ENCODE peak calls at places on chromosome 7, in ten cellular contexts. One of them, this sample, is unnamed.

GRCh38 chr7:113968713-113969112 is 49.9 kb upstream of the PPP1R3A start:
- DNase-seq in HepG2: no peak
- DNase-seq in BJ: no peak
- DNase-seq in CD8-positive, alpha-beta memory T cell: no peak
- DNase-seq in astrocyte: no peak
- DNase-seq in OCI-LY7: no peak
- DNase-seq in right atrium auricular region: no peak
- DNase-seq in left ventricle myocardium inferior: no peak
- DNase-seq in colonic mucosa: no peak
- DNase-seq in fibroblast of mammary gland: no peak
- DNase-seq in this sample: no peak

GRCh38 chr7:57868771-57869483 is 418.9 kb downstream of the ZNF716 start:
- DNase-seq in HepG2: no peak
- DNase-seq in BJ: no peak
- DNase-seq in CD8-positive, alpha-beta memory T cell: no peak
- DNase-seq in astrocyte: no peak
- DNase-seq in OCI-LY7: no peak
- DNase-seq in right atrium auricular region: no peak
- DNase-seq in left ventricle myocardium inferior: no peak
- DNase-seq in colonic mucosa: no peak
- DNase-seq in fibroblast of mammary gland: no peak
- DNase-seq in this sample: no peak

GRCh38 chr7:116249969-116250553 is 39.7 kb downstream of the TES start:
- DNase-seq in HepG2: peak
- DNase-seq in BJ: no peak
- DNase-seq in CD8-positive, alpha-beta memory T cell: no peak
- DNase-seq in astrocyte: peak
- DNase-seq in OCI-LY7: no peak
- DNase-seq in right atrium auricular region: no peak
- DNase-seq in left ventricle myocardium inferior: no peak
- DNase-seq in colonic mucosa: no peak
- DNase-seq in fibroblast of mammary gland: peak
- DNase-seq in this sample: no peak

GRCh38 chr7:152667900-152668440 is 8.0 kb downstream of the XRCC2 start:
- DNase-seq in HepG2: no peak
- DNase-seq in BJ: no peak
- DNase-seq in CD8-positive, alpha-beta memory T cell: no peak
- DNase-seq in astrocyte: no peak
- DNase-seq in OCI-LY7: no peak
- DNase-seq in right atrium auricular region: no peak
- DNase-seq in left ventricle myocardium inferior: no peak
- DNase-seq in colonic mucosa: no peak
- DNase-seq in fibroblast of mammary gland: peak
- DNase-seq in this sample: no peak

GRCh38 chr7:6171532-6172330 is 100.7 kb downstream of the CYTH3 start:
- DNase-seq in HepG2: no peak
- DNase-seq in BJ: no peak
- DNase-seq in CD8-positive, alpha-beta memory T cell: no peak
- DNase-seq in astrocyte: no peak
- DNase-seq in OCI-LY7: no peak
- DNase-seq in right atrium auricular region: no peak
- DNase-seq in left ventricle myocardium inferior: no peak
- DNase-seq in colonic mucosa: no peak
- DNase-seq in fibroblast of mammary gland: no peak
- DNase-seq in this sample: no peak

GRCh38 chr7:27151945-27152815 is at the start of gene HOXA3:
- DNase-seq in HepG2: no peak
- DNase-seq in BJ: no peak
- DNase-seq in CD8-positive, alpha-beta memory T cell: no peak
- DNase-seq in astrocyte: no peak
- DNase-seq in OCI-LY7: no peak
- DNase-seq in right atrium auricular region: no peak
- DNase-seq in left ventricle myocardium inferior: peak
- DNase-seq in colonic mucosa: peak
- DNase-seq in fibroblast of mammary gland: peak
- DNase-seq in this sample: no peak

GRCh38 chr7:140440593-140440992 is 36.7 kb downstream of the RAB19 start:
- DNase-seq in HepG2: no peak
- DNase-seq in BJ: no peak
- DNase-seq in CD8-positive, alpha-beta memory T cell: no peak
- DNase-seq in astrocyte: no peak
- DNase-seq in OCI-LY7: no peak
- DNase-seq in right atrium auricular region: no peak
- DNase-seq in left ventricle myocardium inferior: no peak
- DNase-seq in colonic mucosa: no peak
- DNase-seq in fibroblast of mammary gland: no peak
- DNase-seq in this sample: no peak

GRCh38 chr7:157542669-157543021 is 205.8 kb downstream of the DNAJB6 start:
- DNase-seq in HepG2: no peak
- DNase-seq in BJ: no peak
- DNase-seq in CD8-positive, alpha-beta memory T cell: no peak
- DNase-seq in astrocyte: no peak
- DNase-seq in OCI-LY7: no peak
- DNase-seq in right atrium auricular region: no peak
- DNase-seq in left ventricle myocardium inferior: no peak
- DNase-seq in colonic mucosa: no peak
- DNase-seq in fibroblast of mammary gland: no peak
- DNase-seq in this sample: no peak

GRCh38 chr7:31785081-31785480 is 98.1 kb downstream of the PPP1R17 start:
- DNase-seq in HepG2: no peak
- DNase-seq in BJ: no peak
- DNase-seq in CD8-positive, alpha-beta memory T cell: no peak
- DNase-seq in astrocyte: no peak
- DNase-seq in OCI-LY7: no peak
- DNase-seq in right atrium auricular region: no peak
- DNase-seq in left ventricle myocardium inferior: no peak
- DNase-seq in colonic mucosa: no peak
- DNase-seq in fibroblast of mammary gland: no peak
- DNase-seq in this sample: no peak

GRCh38 chr7:88357794-88358533 is 51.3 kb upstream of the STEAP4 start:
- DNase-seq in HepG2: peak
- DNase-seq in BJ: no peak
- DNase-seq in CD8-positive, alpha-beta memory T cell: no peak
- DNase-seq in astrocyte: no peak
- DNase-seq in OCI-LY7: peak
- DNase-seq in right atrium auricular region: no peak
- DNase-seq in left ventricle myocardium inferior: no peak
- DNase-seq in colonic mucosa: no peak
- DNase-seq in fibroblast of mammary gland: peak
- DNase-seq in this sample: peak

GRCh38 chr7:91128574-91129348 is 135.5 kb upstream of the FZD1 start:
- DNase-seq in HepG2: no peak
- DNase-seq in BJ: no peak
- DNase-seq in CD8-positive, alpha-beta memory T cell: no peak
- DNase-seq in astrocyte: peak
- DNase-seq in OCI-LY7: no peak
- DNase-seq in right atrium auricular region: no peak
- DNase-seq in left ventricle myocardium inferior: no peak
- DNase-seq in colonic mucosa: no peak
- DNase-seq in fibroblast of mammary gland: peak
- DNase-seq in this sample: no peak

GRCh38 chr7:112080974-112081373 is 125.2 kb downstream of the DOCK4 start:
- DNase-seq in HepG2: no peak
- DNase-seq in BJ: no peak
- DNase-seq in CD8-positive, alpha-beta memory T cell: no peak
- DNase-seq in astrocyte: peak
- DNase-seq in OCI-LY7: peak
- DNase-seq in right atrium auricular region: no peak
- DNase-seq in left ventricle myocardium inferior: no peak
- DNase-seq in colonic mucosa: no peak
- DNase-seq in fibroblast of mammary gland: no peak
- DNase-seq in this sample: no peak

GRCh38 chr7:139118234-139118802 is 8.8 kb upstream of the ZC3HAV1 start:
- DNase-seq in HepG2: peak
- DNase-seq in BJ: no peak
- DNase-seq in CD8-positive, alpha-beta memory T cell: no peak
- DNase-seq in astrocyte: peak
- DNase-seq in OCI-LY7: no peak
- DNase-seq in right atrium auricular region: no peak
- DNase-seq in left ventricle myocardium inferior: no peak
- DNase-seq in colonic mucosa: no peak
- DNase-seq in fibroblast of mammary gland: peak
- DNase-seq in this sample: no peak

DNA sequence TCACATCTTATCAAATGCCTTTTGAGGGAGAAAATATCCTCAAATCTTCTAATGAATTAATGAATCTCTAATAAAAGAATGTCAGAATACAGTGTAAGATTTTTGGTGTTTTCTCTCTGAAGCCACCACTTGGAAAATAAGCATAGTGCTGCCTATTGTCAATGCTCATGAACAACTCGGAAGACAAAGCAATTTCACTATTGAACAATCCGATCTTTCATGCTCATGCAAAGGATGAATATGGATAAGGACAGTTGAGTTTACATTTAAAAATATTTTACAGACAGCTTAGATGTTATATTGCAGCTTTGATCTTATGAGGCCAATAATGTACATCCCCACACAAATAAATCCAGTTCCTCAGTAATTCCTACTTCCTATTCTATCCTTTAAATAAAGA is 40.6 kb downstream of the MAGI2 start:
- DNase-seq in HepG2: no peak
- DNase-seq in BJ: no peak
- DNase-seq in CD8-positive, alpha-beta memory T cell: no peak
- DNase-seq in astrocyte: no peak
- DNase-seq in OCI-LY7: no peak
- DNase-seq in right atrium auricular region: no peak
- DNase-seq in left ventricle myocardium inferior: no peak
- DNase-seq in colonic mucosa: no peak
- DNase-seq in fibroblast of mammary gland: no peak
- DNase-seq in this sample: no peak
- H3K4me3 ChIP-seq in HepG2: no peak
- H3K4me3 ChIP-seq in BJ: no peak
- H3K4me3 ChIP-seq in CD8-positive, alpha-beta memory T cell: no peak
- H3K4me3 ChIP-seq in astrocyte: no peak
- H3K4me3 ChIP-seq in OCI-LY7: no peak
- H3K4me3 ChIP-seq in right atrium auricular region: no peak
- H3K4me3 ChIP-seq in left ventricle myocardium inferior: no peak
- H3K4me3 ChIP-seq in colonic mucosa: no peak
- H3K4me3 ChIP-seq in fibroblast of mammary gland: no peak
- H3K4me3 ChIP-seq in this sample: no peak

GRCh38 chr7:120273476-120273975 is 551 bp downstream of the KCND2 start:
- DNase-seq in HepG2: peak
- DNase-seq in BJ: no peak
- DNase-seq in CD8-positive, alpha-beta memory T cell: no peak
- DNase-seq in astrocyte: peak
- DNase-seq in OCI-LY7: no peak
- DNase-seq in right atrium auricular region: no peak
- DNase-seq in left ventricle myocardium inferior: peak
- DNase-seq in colonic mucosa: no peak
- DNase-seq in fibroblast of mammary gland: peak
- DNase-seq in this sample: peak
- H3K4me3 ChIP-seq in HepG2: peak
- H3K4me3 ChIP-seq in BJ: peak
- H3K4me3 ChIP-seq in CD8-positive, alpha-beta memory T cell: no peak
- H3K4me3 ChIP-seq in astrocyte: peak
- H3K4me3 ChIP-seq in OCI-LY7: no peak
- H3K4me3 ChIP-seq in right atrium auricular region: peak
- H3K4me3 ChIP-seq in left ventricle myocardium inferior: peak
- H3K4me3 ChIP-seq in colonic mucosa: no peak
- H3K4me3 ChIP-seq in fibroblast of mammary gland: peak
- H3K4me3 ChIP-seq in this sample: peak

GRCh38 chr7:3861941-3862340 is 560.9 kb downstream of the SDK1 start:
- DNase-seq in HepG2: no peak
- DNase-seq in BJ: peak
- DNase-seq in CD8-positive, alpha-beta memory T cell: no peak
- DNase-seq in astrocyte: peak
- DNase-seq in OCI-LY7: no peak
- DNase-seq in right atrium auricular region: no peak
- DNase-seq in left ventricle myocardium inferior: no peak
- DNase-seq in colonic mucosa: peak
- DNase-seq in fibroblast of mammary gland: peak
- DNase-seq in this sample: no peak
- H3K4me3 ChIP-seq in HepG2: no peak
- H3K4me3 ChIP-seq in BJ: no peak
- H3K4me3 ChIP-seq in CD8-positive, alpha-beta memory T cell: no peak
- H3K4me3 ChIP-seq in astrocyte: no peak
- H3K4me3 ChIP-seq in OCI-LY7: no peak
- H3K4me3 ChIP-seq in right atrium auricular region: no peak
- H3K4me3 ChIP-seq in left ventricle myocardium inferior: no peak
- H3K4me3 ChIP-seq in colonic mucosa: no peak
- H3K4me3 ChIP-seq in fibroblast of mammary gland: no peak
- H3K4me3 ChIP-seq in this sample: no peak

GRCh38 chr7:130943336-130943901 is 209.4 kb upstream of the KLF14 start:
- DNase-seq in HepG2: no peak
- DNase-seq in BJ: no peak
- DNase-seq in CD8-positive, alpha-beta memory T cell: no peak
- DNase-seq in astrocyte: peak
- DNase-seq in OCI-LY7: peak
- DNase-seq in right atrium auricular region: no peak
- DNase-seq in left ventricle myocardium inferior: no peak
- DNase-seq in colonic mucosa: no peak
- DNase-seq in fibroblast of mammary gland: peak
- DNase-seq in this sample: peak
- H3K4me3 ChIP-seq in HepG2: no peak
- H3K4me3 ChIP-seq in BJ: no peak
- H3K4me3 ChIP-seq in CD8-positive, alpha-beta memory T cell: peak
- H3K4me3 ChIP-seq in astrocyte: peak
- H3K4me3 ChIP-seq in OCI-LY7: peak
- H3K4me3 ChIP-seq in right atrium auricular region: peak
- H3K4me3 ChIP-seq in left ventricle myocardium inferior: peak
- H3K4me3 ChIP-seq in colonic mucosa: peak
- H3K4me3 ChIP-seq in fibroblast of mammary gland: peak
- H3K4me3 ChIP-seq in this sample: peak

GRCh38 chr7:80722596-80723141 is 84.2 kb downstream of the CD36 start:
- DNase-seq in HepG2: peak
- DNase-seq in BJ: peak
- DNase-seq in CD8-positive, alpha-beta memory T cell: no peak
- DNase-seq in astrocyte: peak
- DNase-seq in OCI-LY7: no peak
- DNase-seq in right atrium auricular region: peak
- DNase-seq in left ventricle myocardium inferior: peak
- DNase-seq in colonic mucosa: no peak
- DNase-seq in fibroblast of mammary gland: peak
- DNase-seq in this sample: no peak
- H3K4me3 ChIP-seq in HepG2: no peak
- H3K4me3 ChIP-seq in BJ: no peak
- H3K4me3 ChIP-seq in CD8-positive, alpha-beta memory T cell: no peak
- H3K4me3 ChIP-seq in astrocyte: peak
- H3K4me3 ChIP-seq in OCI-LY7: no peak
- H3K4me3 ChIP-seq in right atrium auricular region: no peak
- H3K4me3 ChIP-seq in left ventricle myocardium inferior: no peak
- H3K4me3 ChIP-seq in colonic mucosa: no peak
- H3K4me3 ChIP-seq in fibroblast of mammary gland: no peak
- H3K4me3 ChIP-seq in this sample: no peak

DNA sequence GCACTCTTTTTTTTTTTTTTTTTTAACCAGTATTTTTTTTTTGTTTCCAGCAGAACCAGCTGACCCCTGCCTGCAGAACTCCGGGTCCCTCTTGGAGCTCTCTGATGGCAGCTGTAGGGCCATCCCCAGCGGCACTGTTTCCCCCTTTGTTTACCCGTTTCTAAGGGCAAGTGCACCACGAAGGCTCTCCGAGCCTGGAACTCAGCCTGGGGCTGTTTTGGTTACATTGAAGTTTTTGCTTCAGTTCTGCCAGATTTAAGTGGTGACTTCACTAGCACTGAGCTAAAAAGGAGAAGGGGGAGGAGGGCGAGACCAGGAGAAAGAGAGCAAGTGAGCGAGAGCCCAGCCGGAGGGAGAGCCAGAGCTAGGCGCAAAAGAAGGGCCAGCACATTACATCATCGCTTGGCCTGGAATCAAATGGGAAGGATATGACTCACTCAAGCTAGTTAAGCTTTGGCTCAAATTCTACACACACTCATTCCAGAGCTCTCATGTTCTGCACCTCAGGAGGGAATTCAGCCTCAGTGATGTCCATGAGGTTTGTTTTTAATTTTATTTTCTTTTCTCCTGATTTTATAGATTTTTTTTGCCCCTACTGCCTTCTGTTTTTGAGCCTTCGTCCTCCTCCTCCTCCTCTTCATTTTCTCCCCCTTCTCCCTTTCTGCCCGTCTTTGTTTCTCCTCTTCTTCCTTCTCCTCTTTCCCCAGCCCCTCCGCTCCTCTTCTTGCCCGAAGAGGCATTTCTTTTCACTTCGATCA is 272.3 kb downstream of the TRIL start:
- DNase-seq in HepG2: peak
- DNase-seq in BJ: peak
- DNase-seq in CD8-positive, alpha-beta memory T cell: no peak
- DNase-seq in astrocyte: peak
- DNase-seq in OCI-LY7: no peak
- DNase-seq in right atrium auricular region: peak
- DNase-seq in left ventricle myocardium inferior: peak
- DNase-seq in colonic mucosa: peak
- DNase-seq in fibroblast of mammary gland: peak
- DNase-seq in this sample: peak
- H3K4me3 ChIP-seq in HepG2: no peak
- H3K4me3 ChIP-seq in BJ: peak
- H3K4me3 ChIP-seq in CD8-positive, alpha-beta memory T cell: no peak
- H3K4me3 ChIP-seq in astrocyte: peak
- H3K4me3 ChIP-seq in OCI-LY7: no peak
- H3K4me3 ChIP-seq in right atrium auricular region: peak
- H3K4me3 ChIP-seq in left ventricle myocardium inferior: peak
- H3K4me3 ChIP-seq in colonic mucosa: peak
- H3K4me3 ChIP-seq in fibroblast of mammary gland: peak
- H3K4me3 ChIP-seq in this sample: peak

This sample was measured in LNCaP clone FGC.